ENCODE peak calls at places on chromosomes 6 and 20, in six cellular contexts. E is HepG2, D is H1, Q is GM12891, H is K562, T is GM12878. I is an unnamed sample.

GRCh38 chr20:11972478-11972877 is 54.8 kb downstream of the BTBD3 start:
- DNase-seq in H (no peak), T (no peak), E (no peak), D (no peak), Q (no peak), I (no peak)

GRCh38 chr6:118283759-118284158 is 264.3 kb upstream of the PLN start:
- DNase-seq in E (peak), Q (no peak), H (peak), T (no peak), D (no peak), I (no peak)

GRCh38 chr6:150208606-150209352 is 65.9 kb downstream of the PPP1R14C start:
- DNase-seq in H (no peak), D (no peak), E (no peak), Q (no peak), T (no peak), I (no peak)

GRCh38 chr20:60935971-60936370 is 316.1 kb upstream of the CDH4 start:
- DNase-seq in T (no peak), D (no peak), E (no peak), H (no peak), Q (no peak), I (no peak)

GRCh38 chr20:61185841-61186601 is 66.0 kb upstream of the CDH4 start:
- DNase-seq in E (no peak), D (no peak), H (no peak), Q (no peak), T (no peak), I (no peak)

GRCh38 chr6:54070025-54070424 is 41.2 kb upstream of the MLIP start:
- DNase-seq in E (no peak), D (no peak), H (no peak), T (no peak), Q (no peak), I (no peak)

GRCh38 chr6:84635081-84635745 is 129.2 kb downstream of the TBX18 start:
- DNase-seq in Q (no peak), E (no peak), T (no peak), D (no peak), H (no peak), I (no peak)

GRCh38 chr6:23446394-23447001 is 679.5 kb upstream of the NRSN1 start:
- DNase-seq in Q (no peak), E (no peak), H (no peak), D (no peak), T (no peak), I (no peak)

GRCh38 chr20:41308726-41309413 is 8.7 kb downstream of the ZHX3 start:
- DNase-seq in Q (no peak), E (no peak), D (no peak), T (no peak), H (peak), I (no peak)

GRCh38 chr6:105424177-105424783 is 21.4 kb upstream of the PREP start:
- DNase-seq in D (peak), Q (peak), E (peak), T (no peak), H (peak), I (peak)

GRCh38 chr6:71347119-71347518 is 58.5 kb downstream of the OGFRL1 start:
- DNase-seq in D (no peak), H (no peak), T (no peak), E (no peak), Q (no peak), I (no peak)

DNA sequence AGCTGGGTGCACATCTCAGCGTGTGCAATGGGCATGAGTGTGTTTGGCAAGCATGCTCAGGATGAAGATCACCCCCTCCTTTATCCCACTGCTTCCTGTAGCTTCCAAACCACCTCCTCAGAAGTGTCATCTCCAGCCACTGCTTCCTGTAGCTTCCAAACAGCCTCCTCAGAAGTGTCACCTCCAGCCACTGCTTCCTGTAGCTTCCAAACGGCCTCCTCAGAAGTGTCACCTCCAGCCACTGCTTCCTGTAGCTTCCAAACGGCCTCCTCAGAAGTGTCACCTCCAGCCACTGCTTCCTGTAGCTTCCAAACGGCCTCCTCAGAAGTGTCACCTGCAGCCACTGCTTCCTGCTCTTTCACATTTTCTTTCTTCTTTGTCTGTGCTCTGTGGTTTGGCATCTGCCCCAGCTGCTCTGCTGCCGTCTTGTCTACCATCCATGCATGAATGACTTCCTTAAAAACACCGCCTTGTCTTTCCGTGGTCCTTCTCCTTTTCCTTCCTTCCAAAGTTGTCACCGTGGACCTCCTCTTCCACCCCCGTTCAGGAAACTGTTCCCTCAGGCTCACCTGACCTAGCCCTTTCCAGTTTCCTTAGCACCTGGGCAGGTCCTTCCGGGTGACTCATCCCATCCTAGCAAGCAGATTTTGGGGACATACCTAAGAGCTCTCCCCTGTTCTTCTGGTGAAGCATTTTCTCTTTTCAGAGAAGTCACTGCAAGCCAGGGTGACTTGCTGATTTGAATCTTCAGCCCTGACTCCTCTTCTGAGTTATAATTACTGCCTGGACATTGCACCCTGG is 43.5 kb upstream of the TIAM2 start:
- DNase-seq in E (no peak), Q (no peak), H (peak), D (no peak), T (peak), I (no peak)
- TF ChIP-seq TAF1 in E (no peak), Q (no peak), H (no peak), D (no peak), T (no peak), I (no peak)

GRCh38 chr20:37378785-37379598 is 33.1 kb downstream of the SRC start:
- DNase-seq in E (no peak), H (peak), Q (no peak), T (no peak), D (no peak), I (no peak)
- TF ChIP-seq POLR2AphosphoS5 in E (no peak), H (peak), Q (no peak), T (no peak), D (no peak), I (no peak)

GRCh38 chr20:59043698-59044097 is 1.1 kb upstream of the PRELID3B start:
- DNase-seq in T (no peak), D (no peak), H (no peak), E (no peak), Q (no peak), I (no peak)

GRCh38 chr20:59040682-59041081 is 1.9 kb downstream of the PRELID3B start:
- DNase-seq in D (no peak), H (no peak), T (no peak), Q (no peak), E (no peak), I (no peak)

GRCh38 chr20:59042796-59043621 is 423 bp upstream of the PRELID3B start:
- DNase-seq in T (peak), D (peak), E (peak), Q (peak), H (peak), I (peak)

GRCh38 chr20:59044295-59044694 is 1.7 kb upstream of the PRELID3B start:
- DNase-seq in H (no peak), T (no peak), E (no peak), D (no peak), Q (no peak), I (no peak)

DNA sequence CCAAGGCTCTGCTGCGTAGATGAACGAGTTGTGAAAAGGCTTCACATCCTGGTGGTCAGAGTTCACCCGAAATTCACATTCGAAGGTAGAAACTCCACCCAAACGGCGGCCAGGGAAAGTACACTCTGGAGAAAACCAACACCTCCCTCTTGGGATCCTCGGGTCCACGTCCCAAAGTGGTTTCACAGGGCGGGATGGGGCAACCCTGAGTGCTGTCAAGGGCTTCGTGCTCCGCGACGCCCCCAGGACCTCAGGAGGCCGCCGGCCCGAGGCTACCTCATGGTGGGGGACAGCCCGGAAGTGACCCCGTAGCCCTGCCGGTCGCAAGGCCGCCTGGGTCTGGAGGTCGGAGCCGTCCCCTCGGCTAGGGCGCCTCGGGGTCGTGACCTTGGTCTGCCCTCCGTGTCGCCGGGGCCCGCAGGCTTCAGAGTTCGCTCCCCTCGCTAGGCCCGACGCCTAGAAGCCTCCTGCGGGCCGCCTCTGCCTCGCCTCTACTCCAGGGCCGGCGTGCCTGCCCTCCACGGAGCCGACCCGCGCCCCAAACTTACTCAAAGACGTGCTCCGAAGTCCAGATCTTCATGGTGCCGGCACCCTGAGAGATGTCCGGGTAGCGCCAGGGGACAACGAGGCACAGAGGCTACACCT is at the start of gene PRELID3B:
- DNase-seq in E (peak), Q (no peak), H (peak), T (no peak), D (no peak), I (no peak)
- TF ChIP-seq POLR2A in E (no peak), Q (peak), H (peak), T (peak), D (no peak), I (peak)

GRCh38 chr6:154510144-154510905 is at the start of gene CNKSR3:
- DNase-seq in D (peak), H (peak), Q (peak), E (peak), T (no peak), I (peak)
- TF ChIP-seq TAF1 in D (peak), H (peak), Q (no peak), E (peak), T (no peak), I (no peak)

DNA sequence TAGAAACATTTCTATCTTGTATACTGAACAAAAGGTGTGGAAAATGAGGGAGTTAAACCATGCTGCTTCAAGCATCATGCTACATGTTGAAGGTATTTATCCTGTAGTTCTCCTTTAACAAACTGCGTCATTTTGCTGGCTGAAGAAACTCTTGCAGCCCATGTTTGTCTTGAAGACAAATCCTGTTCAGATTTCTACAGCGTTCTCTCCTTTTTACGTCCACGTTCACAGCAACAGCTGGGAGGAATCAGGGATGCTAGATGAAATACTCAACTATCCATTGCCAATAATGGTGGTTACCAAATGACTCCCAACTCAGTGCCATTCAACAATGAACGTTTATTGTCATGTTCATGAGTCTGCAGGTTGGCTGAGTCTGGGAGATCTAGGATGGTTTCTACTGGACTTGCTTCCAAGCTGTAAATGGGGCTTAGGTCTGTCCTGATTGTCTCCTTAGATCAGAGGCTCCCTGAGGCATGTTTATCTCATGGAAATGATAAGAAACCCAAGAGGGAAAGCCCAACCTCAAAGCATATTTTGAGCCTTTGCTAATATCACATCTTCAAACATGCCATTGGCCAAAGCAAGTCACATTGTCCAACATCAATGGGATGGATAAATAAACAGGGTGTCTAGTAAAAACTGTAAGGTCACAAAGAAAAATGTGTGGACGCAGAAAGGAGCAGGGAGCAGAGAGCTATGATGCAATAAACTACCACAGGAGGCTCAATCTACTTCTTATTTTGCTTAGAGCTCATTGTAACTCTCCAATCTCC is 2.7 kb upstream of the PLCB1 start:
- DNase-seq in T (no peak), Q (no peak), H (no peak), E (peak), D (no peak), I (no peak)
- TF ChIP-seq POLR2AphosphoS5 in T (no peak), Q (no peak), H (no peak), E (no peak), D (no peak), I (no peak)